ENCODE peak calls at places on chromosomes 1 and 21, in nine cellular contexts. H is HepG2; I is stimulated activated CD4-positive, alpha-beta T cell treated with anti-CD3 and anti-CD28 coated beads, Interleukin-2, amount 100 ng/mL, for 48 hours; V is WTC11; M is BJ; N is AG04450; F is mammary epithelial cell; Q is NCI-H146; O is tibial artery. S is an unnamed sample.

GRCh38 chr1:31183927-31184554 is 55.6 kb downstream of the NKAIN1 start:
- DNase-seq in V (peak; percentile 82), Q (peak; percentile 54), I (peak; percentile 40), O (no peak), M (no peak), F (no peak), N (no peak), H (peak; percentile 46), S (peak; percentile 80)

GRCh38 chr1:154859786-154860153 is 10.3 kb downstream of the KCNN3 start:
- DNase-seq in V (no peak), N (no peak), O (no peak), I (no peak), H (no peak), Q (no peak), M (no peak), F (no peak), S (no peak)

GRCh38 chr1:109801791-109802135 is 38.0 kb upstream of the EPS8L3 start:
- DNase-seq in H (no peak), F (no peak), N (no peak), Q (no peak), O (no peak), V (no peak), I (no peak), M (no peak), S (no peak)

GRCh38 chr1:228149341-228150020 is at the start of gene GJC2:
- DNase-seq in Q (no peak), M (no peak), O (peak; percentile 20), H (peak; percentile 56), N (no peak), F (no peak), V (peak; percentile 38), I (no peak), S (peak; percentile 84)

GRCh38 chr1:234940841-234941240 is 187.8 kb downstream of the TOMM20 start:
- DNase-seq in O (no peak), M (no peak), H (no peak), I (no peak), F (no peak), Q (no peak), V (no peak), N (no peak), S (peak; percentile 32)

GRCh38 chr1:9080704-9081291 is 11.4 kb upstream of the SLC2A5 start:
- DNase-seq in O (no peak), Q (no peak), I (no peak), N (no peak), M (no peak), F (peak; percentile 81), V (no peak), H (no peak), S (peak; percentile 47)

GRCh38 chr21:17712887-17713286 is 100.2 kb upstream of the BTG3 start:
- DNase-seq in F (no peak), M (no peak), H (no peak), O (no peak), N (no peak), I (no peak), V (no peak), Q (no peak), S (no peak)

GRCh38 chr1:111062081-111062480 is 77.8 kb downstream of the DRAM2 start:
- DNase-seq in H (no peak), Q (no peak), M (no peak), I (no peak), F (peak; percentile 54), O (no peak), N (no peak), V (no peak), S (no peak)

GRCh38 chr1:192575499-192576189 is at the start of gene RGS1:
- DNase-seq in I (no peak), V (no peak), M (no peak), N (no peak), H (no peak), Q (no peak), O (peak; percentile 46), F (no peak), S (peak; percentile 59)

GRCh38 chr1:58809327-58810040 is 25.6 kb upstream of the JUN start:
- DNase-seq in I (no peak), Q (no peak), M (no peak), V (no peak), N (peak; percentile 29), H (peak; percentile 65), O (no peak), F (peak; percentile 79), S (peak; percentile 71)

GRCh38 chr1:161133220-161133740 is 813 bp upstream of the DEDD start:
- DNase-seq in M (no peak), Q (peak; percentile 19), I (no peak), V (no peak), H (no peak), O (no peak), F (no peak), N (no peak), S (no peak)

GRCh38 chr1:27811741-27812500 is 18.7 kb upstream of the PPP1R8 start:
- DNase-seq in N (no peak), F (no peak), V (no peak), Q (no peak), O (no peak), I (no peak), H (no peak), M (no peak), S (no peak)